ENCODE peak calls at places on chromosomes 3 and 15, in eight cellular contexts. B is GM23338; P is fibroblast of mammary gland; U is HCT116; Q is CD8-positive, alpha-beta T cell; I is AG09309; J is choroid plexus epithelial cell; S is heart right ventricle. M is an unnamed sample.
A peak's percentile ranks its signal among the peaks of the same experiment; 100 is the strongest.

GRCh38 chr3:111252795-111253194 is 181.2 kb downstream of the NECTIN3 start:
- DNase-seq in B (peak; percentile 60), P (peak; percentile 66), U (no peak), Q (no peak), I (peak; percentile 42), J (peak; percentile 81), S (no peak), M (no peak)

GRCh38 chr15:41695750-41696436 is 35.7 kb downstream of the MGA start:
- DNase-seq in B (peak; percentile 45), P (peak; percentile 48), U (peak; percentile 24), Q (peak; percentile 8), I (no peak), J (peak; percentile 82), S (no peak), M (no peak)

GRCh38 chr3:47266709-47267489 is 15.7 kb downstream of the KIF9 start:
- DNase-seq in B (no peak), P (peak; percentile 97), U (peak; percentile 57), Q (no peak), I (peak; percentile 77), J (peak; percentile 96), S (peak; percentile 77), M (peak; percentile 29)

GRCh38 chr15:63442080-63442479 is 60.4 kb upstream of the CA12 start:
- DNase-seq in B (no peak), P (no peak), U (no peak), Q (no peak), I (no peak), J (no peak), S (no peak), M (no peak)

GRCh38 chr15:92152983-92153382 is 240.7 kb upstream of the ST8SIA2 start:
- DNase-seq in B (no peak), P (no peak), U (no peak), Q (no peak), I (no peak), J (no peak), S (no peak), M (no peak)

GRCh38 chr15:56758770-56759449 is 25.6 kb upstream of the ZNF280D start:
- DNase-seq in B (no peak), P (peak; percentile 58), U (no peak), Q (no peak), I (peak; percentile 42), J (peak; percentile 73), S (no peak), M (no peak)

GRCh38 chr3:112568642-112569041 is 6.8 kb downstream of the SLC35A5 start:
- DNase-seq in B (no peak), P (peak; percentile 41), U (no peak), Q (no peak), I (no peak), J (no peak), S (no peak), M (no peak)

GRCh38 chr3:162391301-162391700 is 894.7 kb downstream of the OTOL1 start:
- DNase-seq in B (no peak), P (peak; percentile 70), U (no peak), Q (no peak), I (no peak), J (peak; percentile 66), S (no peak), M (peak; percentile 4)

GRCh38 chr15:52334491-52335160 is 39.0 kb upstream of the MYO5C start:
- DNase-seq in B (no peak), P (no peak), U (no peak), Q (no peak), I (no peak), J (peak; percentile 34), S (no peak), M (no peak)

GRCh38 chr3:22141769-22142168 is 390.8 kb upstream of the ZNF385D start:
- DNase-seq in B (no peak), P (no peak), U (no peak), Q (no peak), I (no peak), J (no peak), S (no peak), M (no peak)

GRCh38 chr15:28726102-28726501 is 13.9 kb upstream of the GOLGA8M start:
- DNase-seq in B (no peak), P (no peak), U (no peak), Q (no peak), I (no peak), J (no peak), S (no peak), M (no peak)

GRCh38 chr3:37130984-37131975 is 43.1 kb downstream of the LRRFIP2 start:
- DNase-seq in B (no peak), P (no peak), U (no peak), Q (no peak), I (no peak), J (no peak), S (no peak), M (no peak)

GRCh38 chr3:57169106-57169505 is 4.0 kb upstream of the IL17RD start:
- DNase-seq in B (no peak), P (no peak), U (no peak), Q (no peak), I (no peak), J (no peak), S (no peak), M (no peak)

GRCh38 chr3:57166660-57167059 is 1.5 kb upstream of the IL17RD start:
- DNase-seq in B (no peak), P (no peak), U (no peak), Q (no peak), I (no peak), J (no peak), S (no peak), M (no peak)

GRCh38 chr3:57170946-57171345 is 5.8 kb upstream of the IL17RD start:
- DNase-seq in B (no peak), P (no peak), U (no peak), Q (no peak), I (no peak), J (no peak), S (no peak), M (no peak)

GRCh38 chr3:57168151-57168550 is 3.0 kb upstream of the IL17RD start:
- DNase-seq in B (no peak), P (no peak), U (no peak), Q (no peak), I (no peak), J (no peak), S (no peak), M (no peak)

DNA sequence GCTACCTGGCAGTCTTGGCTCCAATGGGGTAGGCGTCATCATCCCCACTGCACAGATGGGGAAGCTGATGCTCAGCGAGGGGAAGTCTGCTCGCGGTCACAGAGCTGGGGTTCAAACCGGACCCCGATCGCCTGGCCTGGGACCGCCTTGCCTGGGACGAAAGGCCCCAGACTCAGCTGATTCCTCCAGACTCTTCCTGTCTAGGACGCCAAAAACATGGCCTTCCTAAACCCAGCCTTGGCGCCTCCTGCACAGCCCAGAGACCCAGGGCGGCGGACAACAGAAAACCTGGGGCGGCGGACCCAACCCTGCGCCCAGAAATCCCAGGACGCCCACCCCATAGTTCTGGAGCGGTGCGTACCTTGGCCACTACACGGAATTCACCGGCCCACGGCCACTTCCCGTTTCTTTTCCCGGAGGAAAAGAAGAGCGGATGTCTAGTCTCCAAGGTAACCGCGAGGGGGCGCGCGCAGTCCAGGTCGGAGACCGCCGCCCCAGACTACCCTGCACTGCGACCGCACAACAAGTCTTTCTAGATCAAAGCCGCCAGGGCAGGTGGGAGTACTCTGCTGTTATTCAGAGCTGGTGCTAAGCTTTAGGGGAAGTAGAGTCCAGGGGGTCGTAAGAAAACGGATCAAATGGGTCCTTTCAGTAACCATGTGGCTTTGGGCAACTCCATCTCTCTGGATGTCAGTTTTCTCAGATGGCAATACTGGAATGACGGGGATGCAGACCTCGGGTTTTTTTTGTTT is 4.9 kb upstream of the IL17RD start:
- DNase-seq in B (peak; percentile 92), P (peak; percentile 63), U (peak; percentile 64), Q (peak; percentile 22), I (no peak), J (peak; percentile 64), S (peak; percentile 77), M (no peak)
- TF ChIP-seq CTCF in B (peak; percentile 89), P (peak; percentile 61), U (peak; percentile 78), Q (peak; percentile 85), I (peak; percentile 87), J (peak; percentile 84), S (peak; percentile 89), M (peak; percentile 85)

GRCh38 chr15:69084404-69085030 is 70.0 kb downstream of the NOX5 start:
- DNase-seq in B (no peak), P (no peak), U (no peak), Q (no peak), I (no peak), J (no peak), S (no peak), M (no peak)
- H3K4me3 ChIP-seq in B (no peak overlapping the region), P (no peak overlapping the region), U (no peak overlapping the region), Q (no peak overlapping the region), I (no peak overlapping the region), J (no peak overlapping the region), S (no peak overlapping the region), M (no peak overlapping the region)

DNA sequence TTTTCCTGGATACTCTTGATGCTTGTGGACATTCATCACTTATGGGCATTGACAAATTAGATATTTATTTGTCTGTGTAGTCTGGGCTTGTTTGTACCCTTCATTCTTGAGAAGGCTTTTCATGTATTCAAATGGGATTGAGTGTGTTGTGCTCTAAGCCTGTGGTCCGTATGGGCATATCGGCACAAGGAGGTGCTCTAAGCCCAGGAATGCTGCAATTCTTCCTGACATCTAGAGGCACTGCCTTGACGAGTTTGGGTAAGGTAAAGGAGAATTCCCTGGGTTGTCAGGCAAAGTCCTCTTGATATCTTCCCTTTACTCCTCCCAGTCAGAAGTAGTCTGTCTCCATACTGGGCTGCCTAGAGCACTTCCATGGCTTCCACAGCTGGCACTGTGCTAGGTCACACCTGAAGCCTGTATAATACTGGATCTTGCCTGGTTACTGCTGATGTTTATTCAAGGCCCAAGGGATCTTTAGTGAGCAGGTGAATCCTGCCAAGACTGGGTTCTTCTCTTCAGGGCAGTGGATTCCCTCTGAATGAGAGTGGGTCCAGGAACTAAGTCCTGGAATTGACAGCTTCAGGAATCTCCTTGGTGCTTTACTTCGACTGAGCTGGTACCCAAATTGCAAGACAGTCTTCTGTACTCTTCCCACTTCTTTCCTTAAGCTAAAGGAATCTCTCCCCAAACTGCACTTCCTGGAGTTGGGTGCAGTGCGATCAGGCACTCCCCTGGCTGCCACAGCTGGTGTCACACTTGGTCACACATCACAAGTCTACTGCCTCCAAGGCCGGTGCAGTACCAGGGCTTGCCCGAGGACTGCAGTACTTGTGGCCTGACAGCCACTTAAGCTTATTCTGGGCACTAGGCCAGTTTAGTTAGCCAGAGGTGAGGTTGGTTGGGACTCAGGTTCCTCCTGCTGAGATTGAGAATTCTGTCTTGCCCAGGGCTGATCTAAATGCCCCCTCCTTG is 46.0 kb downstream of the GALK2 start:
- DNase-seq in B (peak; percentile 60), P (no peak), U (peak; percentile 16), Q (no peak), I (no peak), J (peak; percentile 31), S (peak; percentile 57), M (no peak)
- TF ChIP-seq CTCF in B (peak; percentile 39), P (no peak), U (peak; percentile 45), Q (no peak), I (no peak), J (peak; percentile 9), S (peak; percentile 26), M (no peak)

DNA sequence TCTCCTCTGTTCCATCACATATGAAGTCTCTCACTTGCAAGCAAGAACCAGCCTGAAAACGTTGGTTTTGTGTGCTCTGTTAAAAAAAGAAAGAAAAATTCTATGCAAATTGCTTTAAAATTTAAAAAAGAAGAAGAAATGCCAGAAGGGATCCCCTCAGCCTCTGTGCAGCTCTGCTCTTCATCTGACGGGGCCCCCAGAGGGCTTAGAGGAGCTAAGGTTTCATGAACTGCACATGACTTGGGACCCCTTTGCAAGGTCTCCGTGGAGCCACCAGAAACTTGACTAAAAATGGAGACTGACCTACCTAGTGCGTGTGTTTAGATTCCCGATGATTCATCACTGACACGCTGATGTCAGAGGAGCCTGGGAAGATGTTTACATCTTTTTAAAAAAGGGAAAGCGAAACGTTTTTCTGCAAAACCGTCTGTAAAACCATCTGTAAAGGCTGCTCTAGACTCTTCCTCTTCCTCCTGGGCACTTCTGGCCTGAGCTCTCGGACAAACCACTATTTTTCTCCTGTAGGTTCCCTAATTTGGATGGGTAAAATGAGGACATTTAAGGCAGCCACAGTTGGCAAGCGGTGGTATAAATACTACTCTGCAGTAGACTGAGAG is 67.1 kb upstream of the POLG start:
- DNase-seq in B (no peak), P (peak; percentile 60), U (no peak), Q (no peak), I (no peak), J (peak; percentile 74), S (no peak), M (no peak)
- H3K4me3 ChIP-seq in B (no peak overlapping the region), P (no peak overlapping the region), U (no peak overlapping the region), Q (no peak overlapping the region), I (no peak overlapping the region), J (peak overlapping the region; percentile 17), S (no peak overlapping the region), M (peak overlapping the region; percentile 37)

M was measured in AG04449.